ENCODE peak calls at places on chromosomes 2 and 18, in ten cellular contexts. T, Y, P, Q, R, E, H, L, X and M are unnamed samples.

GRCh38 chr2:61354486-61355197 is 116.2 kb downstream of the USP34 start:
- DNase-seq in X (no peak), Q (no peak), H (no peak), T (no peak), E (no peak), L (no peak), R (no peak), Y (no peak), P (no peak), M (no peak)

GRCh38 chr2:20040489-20041172 is 10.8 kb downstream of the LAPTM4A start:
- DNase-seq in E (no peak), T (no peak), H (no peak), L (no peak), X (no peak), Q (no peak), P (no peak), Y (peak; percentile 3), R (no peak), M (peak; percentile 85)

GRCh38 chr2:203869610-203870042 is 2.1 kb downstream of the CTLA4 start:
- DNase-seq in E (no peak), Y (no peak), X (no peak), T (no peak), H (no peak), L (no peak), P (peak; percentile 35), Q (peak; percentile 71), R (no peak), M (no peak)

GRCh38 chr2:105376789-105377231 is 22.0 kb downstream of the FHL2 start:
- DNase-seq in X (peak; percentile 84), R (no peak), Y (no peak), T (peak; percentile 57), P (no peak), E (no peak), Q (no peak), L (no peak), H (no peak), M (peak; percentile 89)

GRCh38 chr18:44842588-44843412 is 162.1 kb downstream of the SETBP1 start:
- DNase-seq in H (no peak), P (no peak), Y (no peak), Q (no peak), T (no peak), R (no peak), X (no peak), L (no peak), E (no peak), M (no peak)

GRCh38 chr2:3650140-3650944 is 7.7 kb upstream of the ALLC start:
- DNase-seq in L (no peak), Q (no peak), P (no peak), H (no peak), T (no peak), R (no peak), E (no peak), Y (no peak), X (no peak), M (no peak)

GRCh38 chr2:121356058-121356640 is 71.1 kb upstream of the TFCP2L1 start:
- DNase-seq in Y (peak; percentile 60), E (no peak), L (peak; percentile 60), Q (no peak), T (peak; percentile 53), P (no peak), X (no peak), R (peak; percentile 65), H (peak; percentile 74), M (peak; percentile 74)

GRCh38 chr18:41449612-41450011 is 505.4 kb upstream of the PIK3C3 start:
- DNase-seq in L (no peak), Y (no peak), X (no peak), R (no peak), P (no peak), Q (no peak), E (no peak), T (no peak), H (no peak), M (peak; percentile 49)

GRCh38 chr2:105712981-105713596 is 31.6 kb upstream of the NCK2 start:
- DNase-seq in X (no peak), E (no peak), L (no peak), Q (no peak), H (no peak), P (no peak), R (no peak), Y (no peak), T (peak; percentile 38), M (no peak)

GRCh38 chr18:39421319-39421718 is 1855.7 kb upstream of the CELF4 start:
- DNase-seq in H (no peak), Q (no peak), T (no peak), X (no peak), Y (no peak), P (no peak), E (no peak), L (no peak), R (no peak), M (no peak)

GRCh38 chr2:3116371-3116770 is 261.2 kb downstream of the EIPR1 start:
- DNase-seq in Q (no peak), R (no peak), Y (no peak), T (no peak), X (no peak), H (no peak), E (no peak), P (no peak), L (no peak), M (no peak)

GRCh38 chr2:179226203-179226960 is 38.2 kb downstream of the SESTD1 start:
- DNase-seq in E (no peak), Q (no peak), L (no peak), H (no peak), Y (peak; percentile 78), P (no peak), X (no peak), R (no peak), T (no peak), M (no peak)

GRCh38 chr2:30254692-30255015 is 23.3 kb downstream of the LBH start:
- DNase-seq in R (no peak), L (no peak), Y (no peak), X (no peak), E (no peak), P (no peak), Q (no peak), H (no peak), T (no peak), M (no peak)

GRCh38 chr2:25738383-25739343 is 65.3 kb upstream of the DTNB start:
- DNase-seq in L (no peak), X (no peak), P (no peak), Q (no peak), Y (no peak), R (no peak), T (no peak), E (no peak), H (no peak), M (no peak)

GRCh38 chr2:239807568-239807967 is 217.6 kb downstream of the NDUFA10 start:
- DNase-seq in R (no peak), X (no peak), L (no peak), Q (no peak), T (no peak), E (no peak), P (no peak), Y (no peak), H (no peak), M (no peak)

GRCh38 chr2:109257653-109258052 is 128.6 kb downstream of the SH3RF3 start:
- DNase-seq in Q (no peak), Y (no peak), X (no peak), H (no peak), R (no peak), L (no peak), E (no peak), P (no peak), T (no peak), M (no peak)

GRCh38 chr18:62425465-62426190 is 97.2 kb upstream of the ZCCHC2 start:
- DNase-seq in T (peak; percentile 94), Y (peak; percentile 90), X (peak; percentile 87), H (peak; percentile 59), L (peak; percentile 86), Q (peak; percentile 55), E (no peak), R (peak; percentile 42), P (peak; percentile 24), M (peak; percentile 98)